ENCODE peak calls at places on chromosomes 2 and 18, in five cellular contexts. N is dorsolateral prefrontal cortex, Z is prostate gland, J is transverse colon, A is uterus. V is an unnamed sample.

GRCh38 chr18:36187138-36187825 is at the start of gene MOCOS:
- DNase-seq in J (peak; percentile 90), Z (peak; percentile 72), N (peak; percentile 35), A (peak; percentile 79), V (peak; percentile 82)

GRCh38 chr2:226508005-226508404 is 291.6 kb downstream of the IRS1 start:
- DNase-seq in Z (no peak), J (no peak), A (no peak), N (no peak), V (no peak)

GRCh38 chr2:7950035-7950612 is 731.7 kb upstream of the ID2 start:
- DNase-seq in A (no peak), N (no peak), J (no peak), Z (no peak), V (no peak)

GRCh38 chr2:69434753-69435152 is 2.5 kb downstream of the NFU1 start:
- DNase-seq in A (no peak), J (no peak), Z (no peak), N (no peak), V (no peak)

GRCh38 chr2:179412116-179412515 is 147.5 kb upstream of the SESTD1 start:
- DNase-seq in J (no peak), A (no peak), Z (no peak), N (no peak), V (no peak)

GRCh38 chr2:157444643-157445040 is 753 bp upstream of the CYTIP start:
- DNase-seq in Z (no peak), J (no peak), N (no peak), A (no peak), V (no peak)

GRCh38 chr2:206716607-206717006 is 1.6 kb downstream of the DYTN start:
- DNase-seq in Z (no peak), N (no peak), A (no peak), J (no peak), V (no peak)

GRCh38 chr2:230793573-230794359 is 71.0 kb upstream of the ITM2C start:
- DNase-seq in J (peak; percentile 70), Z (peak; percentile 82), N (no peak), A (peak; percentile 69), V (peak; percentile 69)

GRCh38 chr18:12086249-12086648 is 7.4 kb upstream of the ANKRD62 start:
- DNase-seq in J (peak; percentile 89), N (no peak), A (no peak), Z (no peak), V (no peak)

GRCh38 chr2:188050716-188051115 is 241.0 kb upstream of the GULP1 start:
- DNase-seq in Z (no peak), J (no peak), A (no peak), N (no peak), V (no peak)

GRCh38 chr2:219560037-219560892 is 11.1 kb downstream of the OBSL1 start:
- DNase-seq in A (no peak), N (no peak), J (no peak), Z (no peak), V (no peak)

GRCh38 chr18:71105078-71105819 is 816.4 kb downstream of the SOCS6 start:
- DNase-seq in N (no peak), Z (no peak), A (no peak), J (no peak), V (peak; percentile 5)

GRCh38 chr2:71923887-71924533 is 223.7 kb downstream of the CYP26B1 start:
- DNase-seq in J (peak; percentile 73), N (peak; percentile 40), Z (peak; percentile 69), A (no peak), V (peak; percentile 68)

GRCh38 chr2:181138816-181139215 is 158.4 kb downstream of the UBE2E3 start:
- DNase-seq in A (no peak), J (no peak), N (no peak), Z (no peak), V (no peak)

GRCh38 chr2:7692657-7693161 is 775.5 kb downstream of the RNF144A start:
- DNase-seq in A (no peak), Z (no peak), J (no peak), N (no peak), V (no peak)

GRCh38 chr2:98383166-98383565 is 36.9 kb downstream of the CNGA3 start:
- DNase-seq in Z (no peak), A (no peak), N (no peak), J (no peak), V (no peak)

GRCh38 chr2:157447751-157448150 is 3.9 kb upstream of the CYTIP start:
- DNase-seq in Z (no peak), A (no peak), J (no peak), N (no peak), V (no peak)

GRCh38 chr18:43664487-43665008 is 387.3 kb upstream of the SYT4 start:
- DNase-seq in J (no peak), N (no peak), A (no peak), Z (no peak), V (no peak)

GRCh38 chr2:112006076-112006410 is 49.0 kb upstream of the TMEM87B start:
- DNase-seq in N (no peak), J (no peak), Z (no peak), A (no peak), V (no peak)

GRCh38 chr2:100529900-100530299 is 32.9 kb upstream of the PDCL3 start:
- DNase-seq in Z (no peak), A (no peak), J (no peak), N (no peak), V (no peak)

GRCh38 chr2:68726608-68727367 is 7.8 kb upstream of the ARHGAP25 start:
- DNase-seq in J (peak; percentile 70), Z (no peak), A (no peak), N (no peak), V (no peak)

GRCh38 chr2:110881908-110882307 is 149.5 kb downstream of the ACOXL start:
- DNase-seq in A (no peak), Z (no peak), J (no peak), N (no peak), V (no peak)

GRCh38 chr2:169715379-169716228 is 18.0 kb upstream of the KLHL23 start:
- DNase-seq in N (no peak), Z (peak; percentile 91), A (peak; percentile 36), J (peak; percentile 71), V (no peak)

GRCh38 chr2:105526000-105526925 is 127.4 kb upstream of the FHL2 start:
- DNase-seq in J (no peak), A (no peak), N (no peak), Z (no peak), V (no peak)

GRCh38 chr2:163469561-163469962 is 266.2 kb downstream of the FIGN start:
- DNase-seq in Z (no peak), N (no peak), A (no peak), J (no peak), V (no peak)

GRCh38 chr2:207926133-207927076 is 98.9 kb downstream of the PLEKHM3 start:
- DNase-seq in Z (peak; percentile 51), A (peak; percentile 40), N (no peak), J (peak; percentile 33), V (peak; percentile 15)

GRCh38 chr2:186702499-186702898 is 8.6 kb downstream of the FAM171B start:
- DNase-seq in Z (no peak), N (no peak), J (no peak), A (no peak), V (no peak)

GRCh38 chr18:75638223-75638596 is 210.7 kb upstream of the SMIM21 start:
- DNase-seq in A (no peak), N (no peak), Z (no peak), J (no peak), V (no peak)

GRCh38 chr18:29251681-29252080 is 1074.8 kb upstream of the CDH2 start:
- DNase-seq in J (no peak), Z (no peak), A (no peak), N (no peak), V (no peak)

GRCh38 chr2:112317303-112318158 is 42.1 kb downstream of the ZC3H6 start:
- DNase-seq in Z (no peak), N (no peak), A (no peak), J (no peak), V (no peak)

GRCh38 chr2:46299365-46300263 is 2.4 kb downstream of the EPAS1 start:
- DNase-seq in A (peak; percentile 74), J (peak; percentile 77), Z (peak; percentile 66), N (no peak), V (peak; percentile 74)

GRCh38 chr18:48894799-48895346 is 55.9 kb downstream of the SMAD7 start:
- DNase-seq in J (no peak), A (no peak), N (no peak), Z (no peak), V (no peak)

GRCh38 chr2:63364866-63365265 is 223.4 kb downstream of the WDPCP start:
- DNase-seq in Z (no peak), J (no peak), A (no peak), N (no peak), V (no peak)

GRCh38 chr2:18546586-18546985 is 13.9 kb downstream of the RDH14 start:
- DNase-seq in J (no peak), A (no peak), Z (no peak), N (no peak), V (no peak)
- TF ChIP-seq CTCF in J (no peak), A (no peak), Z (no peak), N (no peak), V (no peak)

GRCh38 chr2:144683063-144683740 is 163.3 kb upstream of the ZEB2 start:
- DNase-seq in A (no peak), J (no peak), Z (no peak), N (no peak), V (no peak)

GRCh38 chr2:144681389-144681788 is 161.5 kb upstream of the ZEB2 start:
- DNase-seq in A (no peak), J (no peak), Z (no peak), N (no peak), V (no peak)

GRCh38 chr2:144682248-144682647 is 162.3 kb upstream of the ZEB2 start:
- DNase-seq in J (no peak), N (no peak), Z (no peak), A (no peak), V (no peak)

GRCh38 chr2:144686518-144687215 is 166.7 kb upstream of the ZEB2 start:
- DNase-seq in N (no peak), Z (no peak), J (no peak), A (no peak), V (no peak)

DNA sequence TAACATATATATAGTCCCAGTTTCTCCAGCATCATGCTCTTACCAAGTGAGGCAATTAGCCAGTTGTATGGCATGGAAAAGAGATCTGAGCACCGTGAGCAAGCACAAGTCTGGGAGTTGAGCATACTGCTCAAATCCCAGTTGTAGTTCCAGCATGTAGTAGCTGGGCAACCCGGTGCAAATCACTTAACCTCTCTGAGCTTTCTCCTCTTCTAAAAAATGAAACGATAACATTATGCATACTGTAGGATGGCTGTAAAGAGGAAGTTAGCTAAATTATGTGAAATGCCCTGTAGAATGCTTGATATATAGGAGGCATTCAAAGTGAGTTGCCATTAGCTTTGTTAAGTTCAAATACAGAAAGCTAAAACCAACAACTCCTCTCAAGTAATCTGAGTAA is 164.0 kb upstream of the ZEB2 start:
- DNase-seq in Z (no peak), J (no peak), A (no peak), N (no peak), V (no peak)
- TF ChIP-seq CTCF in Z (no peak), J (no peak), A (no peak), N (no peak), V (no peak)

DNA sequence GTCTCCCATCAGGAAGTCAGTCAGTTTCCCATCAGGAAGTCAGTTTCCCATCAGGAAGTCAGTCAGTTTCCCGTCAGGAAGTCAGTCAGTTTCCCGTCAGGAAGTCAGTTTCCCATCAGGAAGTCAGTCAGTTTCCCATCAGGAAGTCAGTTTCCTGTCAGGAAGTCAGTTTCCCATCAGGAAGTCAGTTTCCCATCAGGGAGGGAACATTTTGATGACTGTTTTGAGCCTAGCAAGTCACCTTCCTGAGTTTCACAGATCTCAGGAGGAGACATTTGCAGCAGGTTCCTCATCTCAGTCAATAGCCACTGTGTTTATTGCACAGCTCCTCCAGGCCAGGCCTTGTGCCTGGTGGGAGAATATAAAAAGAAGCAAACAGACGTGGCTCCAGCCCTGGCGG is 31.9 kb downstream of the DIPK1C start:
- DNase-seq in A (no peak), N (no peak), J (no peak), Z (no peak), V (no peak)
- TF ChIP-seq CTCF in A (no peak), N (no peak), J (no peak), Z (no peak), V (no peak)

GRCh38 chr2:58110765-58111164 is 64.2 kb downstream of the VRK2 start:
- DNase-seq in Z (no peak), N (no peak), J (no peak), A (no peak), V (no peak)
- TF ChIP-seq CTCF in Z (no peak), N (no peak), J (no peak), A (no peak), V (no peak)

V was measured in heart right ventricle.